ENCODE peak calls at places on chromosomes 16 and 17, in four cellular contexts. V is sigmoid colon, G is fibroblast of villous mesenchyme, Q is right atrium auricular region. M is an unnamed sample.

GRCh38 chr16:30829130-30830071 is 42.4 kb upstream of the ZNF629 start:
- DNase-seq in V (no peak), Q (no peak), G (no peak), M (no peak)

GRCh38 chr17:65131946-65132345 is 5.2 kb upstream of the RGS9 start:
- DNase-seq in V (no peak), Q (no peak), G (peak), M (peak)

GRCh38 chr17:6914711-6915110 is 81.1 kb upstream of the ALOX12 start:
- DNase-seq in V (no peak), Q (no peak), G (no peak), M (no peak)

GRCh38 chr16:85049864-85050263 is 22.3 kb downstream of the KIAA0513 start:
- DNase-seq in G (no peak), V (no peak), Q (no peak), M (no peak)

GRCh38 chr17:18261146-18261515 is 669 bp downstream of the MIEF2 start:
- DNase-seq in Q (peak), G (peak), V (peak), M (no peak)

GRCh38 chr16:66001432-66001831 is 365.1 kb upstream of the CDH5 start:
- DNase-seq in Q (no peak), G (no peak), V (no peak), M (no peak)

GRCh38 chr17:7048968-7049367 is 5.1 kb upstream of the SLC16A11 start:
- DNase-seq in V (no peak), G (no peak), Q (no peak), M (no peak)

GRCh38 chr17:80147035-80147939 is at the start of gene EIF4A3:
- DNase-seq in G (peak), V (peak), Q (peak), M (peak)

GRCh38 chr17:37744961-37745800 is at the start of gene HNF1B:
- DNase-seq in Q (no peak), G (no peak), V (no peak), M (no peak)

GRCh38 chr17:336110-337021 is 16.2 kb downstream of the RPH3AL start:
- DNase-seq in G (peak), Q (peak), V (peak), M (no peak)

GRCh38 chr17:57502696-57503307 is 242.3 kb downstream of the CCDC182 start:
- DNase-seq in G (no peak), Q (no peak), V (no peak), M (no peak)

GRCh38 chr17:28937044-28937729 is 14.1 kb downstream of the PHF12 start:
- DNase-seq in Q (no peak), V (no peak), G (peak), M (no peak)

GRCh38 chr17:55577011-55577586 is 65.8 kb upstream of the SMIM36 start:
- DNase-seq in Q (peak), V (peak), G (peak), M (peak)

GRCh38 chr16:19559242-19559910 is 3.9 kb downstream of the VPS35L start:
- DNase-seq in V (no peak), G (peak), Q (no peak), M (peak)

GRCh38 chr17:79576333-79576732 is 34.5 kb downstream of the RBFOX3 start:
- DNase-seq in V (no peak), Q (no peak), G (no peak), M (no peak)

GRCh38 chr16:68116256-68116853 is 31.2 kb downstream of the NFATC3 start:
- DNase-seq in G (peak), Q (no peak), V (no peak), M (no peak)

GRCh38 chr17:12979826-12980500 is 37.9 kb downstream of the ELAC2 start:
- DNase-seq in V (no peak), G (no peak), Q (no peak), M (no peak)

GRCh38 chr17:40909755-40910154 is 24.7 kb upstream of the KRT20 start:
- DNase-seq in V (no peak), Q (no peak), G (peak), M (peak)

GRCh38 chr16:75389096-75389692 is 44.1 kb downstream of the CFDP1 start:
- DNase-seq in V (no peak), Q (no peak), G (peak), M (no peak)

GRCh38 chr16:23527961-23528634 is 17.8 kb upstream of the GGA2 start:
- DNase-seq in G (no peak), V (no peak), Q (no peak), M (no peak)

GRCh38 chr17:71229036-71229435 is 891.8 kb upstream of the SOX9 start:
- DNase-seq in V (no peak), Q (no peak), G (no peak), M (no peak)

GRCh38 chr17:63476494-63476856 is 386 bp upstream of the ACE start:
- DNase-seq in Q (no peak), V (no peak), G (no peak), M (no peak)

GRCh38 chr16:345686-346231 is 6.8 kb downstream of the AXIN1 start:
- DNase-seq in Q (no peak), V (no peak), G (no peak), M (no peak)

GRCh38 chr16:20510323-20510722 is 59.0 kb downstream of the ACSM2A start:
- DNase-seq in V (no peak), Q (no peak), G (no peak), M (no peak)

GRCh38 chr16:11312718-11313492 is 31.8 kb upstream of the PRM1 start:
- DNase-seq in G (peak), V (no peak), Q (no peak), M (no peak)

GRCh38 chr16:89700649-89701424 is 668 bp downstream of the SPATA2L start:
- DNase-seq in V (no peak), G (peak), Q (no peak), M (no peak)

GRCh38 chr16:3577302-3577752 is at the start of gene NLRC3:
- DNase-seq in Q (no peak), V (no peak), G (no peak), M (no peak)

GRCh38 chr17:61729690-61730268 is 133.5 kb downstream of the BRIP1 start:
- DNase-seq in Q (no peak), G (peak), V (no peak), M (no peak)

GRCh38 chr17:82970067-82970466 is 109.3 kb upstream of the METRNL start:
- DNase-seq in G (no peak), V (no peak), Q (no peak), M (no peak)

GRCh38 chr17:55295411-55296170 is 30.8 kb downstream of the HLF start:
- DNase-seq in G (peak), Q (peak), V (peak), M (peak)

GRCh38 chr17:59427996-59428395 is 96.5 kb downstream of the YPEL2 start:
- DNase-seq in V (peak), G (no peak), Q (no peak), M (no peak)

GRCh38 chr16:64880994-64881393 is 240.9 kb downstream of the CDH11 start:
- DNase-seq in V (no peak), Q (no peak), G (peak), M (no peak)

GRCh38 chr17:65005858-65006257 is 50.7 kb downstream of the GNA13 start:
- DNase-seq in V (no peak), Q (no peak), G (no peak), M (no peak)

GRCh38 chr17:44108440-44109311 is 14.8 kb downstream of the HDAC5 start:
- DNase-seq in V (peak), G (peak), Q (peak), M (peak)

GRCh38 chr17:59124665-59125064 is 18.0 kb upstream of the TRIM37 start:
- DNase-seq in V (no peak), Q (no peak), G (no peak), M (no peak)

GRCh38 chr16:59688006-59688405 is 953.9 kb upstream of the GOT2 start:
- DNase-seq in V (no peak), G (no peak), Q (no peak), M (no peak)

GRCh38 chr17:63702223-63702577 is 2.3 kb upstream of the LIMD2 start:
- DNase-seq in Q (no peak), G (no peak), V (no peak), M (no peak)

GRCh38 chr17:75878174-75878998 is at the start of gene TRIM47:
- DNase-seq in G (peak), Q (peak), V (peak), M (no peak)
- TF ChIP-seq CTCF in G (peak), Q (no peak), V (peak), M (no peak)

GRCh38 chr16:24535827-24536226 is 3.5 kb upstream of the RBBP6 start:
- DNase-seq in V (no peak), G (no peak), Q (no peak), M (no peak)

GRCh38 chr16:24536671-24537070 is 2.7 kb upstream of the RBBP6 start:
- DNase-seq in Q (no peak), V (no peak), G (no peak), M (no peak)

GRCh38 chr16:24538756-24539294 is 541 bp upstream of the RBBP6 start:
- DNase-seq in V (no peak), G (no peak), Q (peak), M (peak)

GRCh38 chr16:24539295-24539849 is at the start of gene RBBP6:
- DNase-seq in V (peak), G (peak), Q (peak), M (peak)

GRCh38 chr16:24537474-24538337 is 1.7 kb upstream of the RBBP6 start:
- DNase-seq in V (no peak), G (no peak), Q (no peak), M (no peak)
- H3K4me3 ChIP-seq in V (no peak), G (no peak), Q (no peak), M (no peak)

GRCh38 chr17:9183297-9183696 is 162.0 kb downstream of the NTN1 start:
- DNase-seq in V (no peak), Q (no peak), G (no peak), M (no peak)

GRCh38 chr17:9185142-9185541 is 163.8 kb downstream of the NTN1 start:
- DNase-seq in Q (no peak), G (no peak), V (no peak), M (no peak)

GRCh38 chr17:9179602-9180001 is 158.3 kb downstream of the NTN1 start:
- DNase-seq in V (no peak), G (no peak), Q (no peak), M (no peak)

GRCh38 chr17:9178319-9178718 is 157.0 kb downstream of the NTN1 start:
- DNase-seq in V (no peak), G (no peak), Q (no peak), M (no peak)

GRCh38 chr17:9181640-9182039 is 160.3 kb downstream of the NTN1 start:
- DNase-seq in V (no peak), Q (no peak), G (no peak), M (no peak)
- TF ChIP-seq CTCF in V (no peak), Q (no peak), G (no peak), M (no peak)

GRCh38 chr17:42071810-42072209 is 21.4 kb upstream of the C17orf113 start:
- DNase-seq in Q (no peak), V (no peak), G (no peak), M (no peak)
- H3K4me3 ChIP-seq in Q (peak), V (no peak), G (no peak), M (no peak)

DNA sequence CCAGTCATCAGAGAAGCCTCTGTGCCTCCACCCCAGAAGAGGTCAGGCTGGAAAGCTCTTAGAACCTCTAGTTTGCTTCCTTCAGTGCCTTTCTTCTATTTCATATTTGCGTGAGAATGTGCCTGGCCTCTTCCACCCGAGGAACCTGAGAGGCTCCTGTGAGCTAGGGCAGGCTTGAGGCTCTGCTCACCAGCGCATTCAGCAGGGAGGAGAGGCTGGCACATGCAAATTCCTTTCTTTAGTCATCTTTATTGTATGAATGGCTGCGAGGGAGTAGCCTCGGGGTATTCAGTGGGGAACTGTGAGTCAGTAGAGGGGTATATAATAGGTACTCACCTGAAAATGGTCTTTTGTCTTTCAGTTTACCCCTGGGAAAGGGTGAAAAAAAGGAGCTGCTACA is 268.3 kb downstream of the ABCC12 start:
- DNase-seq in Q (no peak), G (peak), V (no peak), M (no peak)
- TF ChIP-seq CTCF in Q (no peak), G (no peak), V (no peak), M (no peak)

DNA sequence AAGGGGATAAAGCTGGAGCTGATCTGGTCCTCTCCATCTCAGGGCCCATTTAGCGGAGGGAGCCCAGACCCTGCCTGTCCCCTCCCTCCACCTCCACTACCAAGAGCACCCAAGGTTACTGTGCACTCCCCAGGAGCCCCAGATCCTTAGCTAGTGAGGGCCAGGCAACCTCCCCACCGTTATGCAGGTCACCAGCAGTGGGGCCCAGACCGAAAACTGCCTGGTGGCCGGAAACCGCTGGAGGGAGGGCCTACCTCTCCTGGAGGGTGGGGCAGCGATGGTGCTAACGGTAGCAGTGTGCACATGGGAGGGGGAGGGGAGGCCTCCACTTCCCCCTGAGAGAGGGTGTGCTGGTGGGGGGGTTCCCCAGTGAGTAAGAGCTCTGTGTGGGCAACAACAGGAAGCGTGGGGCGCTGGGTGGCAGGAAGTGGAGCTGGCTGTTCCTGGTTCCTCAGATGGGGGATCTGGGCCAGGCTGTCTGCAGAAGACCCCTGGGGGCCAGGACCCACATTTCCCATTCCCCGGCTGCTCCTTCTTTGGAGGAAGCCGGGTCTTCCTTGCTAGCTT is 4.4 kb downstream of the FMNL1 start:
- DNase-seq in Q (peak), G (peak), V (peak), M (no peak)
- H3K4me3 ChIP-seq in Q (no peak), G (no peak), V (no peak), M (no peak)

DNA sequence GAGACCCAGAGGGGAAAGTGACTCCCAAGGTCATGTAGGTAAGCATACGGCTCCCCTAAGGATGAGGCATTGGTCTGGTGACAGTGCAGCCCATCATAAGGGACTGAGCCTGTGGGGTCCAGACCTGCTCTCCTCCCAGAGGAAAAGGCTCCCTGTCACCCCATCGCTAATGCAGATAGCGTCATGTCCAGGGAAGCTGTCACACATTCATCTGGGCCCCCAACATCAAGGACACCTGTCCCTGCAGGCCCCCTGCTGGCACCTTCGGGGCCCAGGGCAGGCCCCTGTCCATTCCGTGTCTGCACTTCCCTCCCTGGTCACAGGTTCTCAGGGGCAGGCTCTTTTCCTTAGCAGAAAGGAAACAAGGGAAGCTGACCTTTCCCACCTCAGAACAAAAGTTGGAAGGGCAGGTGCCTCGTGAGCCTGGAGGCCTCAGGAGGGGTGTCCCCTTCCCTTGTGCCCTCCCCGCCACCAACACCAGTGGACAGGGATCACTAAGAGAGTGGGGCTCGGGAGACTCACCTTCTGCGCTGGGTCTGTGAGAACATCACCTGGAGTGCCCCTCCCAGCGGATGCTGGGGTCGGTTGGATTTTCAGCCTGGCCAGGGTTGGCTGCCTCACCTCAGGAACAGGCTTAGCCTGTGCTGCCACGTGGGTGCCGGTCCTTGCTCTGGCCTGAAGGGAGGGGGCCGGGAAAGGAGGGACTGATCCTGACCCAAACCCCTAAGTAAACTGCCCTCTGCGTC is 17.3 kb upstream of the LASP1NB start:
- DNase-seq in G (no peak), V (no peak), Q (no peak), M (no peak)
- TF ChIP-seq CTCF in G (no peak), V (no peak), Q (no peak), M (no peak)

GRCh38 chr17:17156107-17156506 is 50.0 kb downstream of the PLD6 start:
- DNase-seq in G (peak), Q (no peak), V (no peak), M (no peak)
- H3K4me3 ChIP-seq in G (no peak), Q (no peak), V (no peak), M (no peak)

DNA sequence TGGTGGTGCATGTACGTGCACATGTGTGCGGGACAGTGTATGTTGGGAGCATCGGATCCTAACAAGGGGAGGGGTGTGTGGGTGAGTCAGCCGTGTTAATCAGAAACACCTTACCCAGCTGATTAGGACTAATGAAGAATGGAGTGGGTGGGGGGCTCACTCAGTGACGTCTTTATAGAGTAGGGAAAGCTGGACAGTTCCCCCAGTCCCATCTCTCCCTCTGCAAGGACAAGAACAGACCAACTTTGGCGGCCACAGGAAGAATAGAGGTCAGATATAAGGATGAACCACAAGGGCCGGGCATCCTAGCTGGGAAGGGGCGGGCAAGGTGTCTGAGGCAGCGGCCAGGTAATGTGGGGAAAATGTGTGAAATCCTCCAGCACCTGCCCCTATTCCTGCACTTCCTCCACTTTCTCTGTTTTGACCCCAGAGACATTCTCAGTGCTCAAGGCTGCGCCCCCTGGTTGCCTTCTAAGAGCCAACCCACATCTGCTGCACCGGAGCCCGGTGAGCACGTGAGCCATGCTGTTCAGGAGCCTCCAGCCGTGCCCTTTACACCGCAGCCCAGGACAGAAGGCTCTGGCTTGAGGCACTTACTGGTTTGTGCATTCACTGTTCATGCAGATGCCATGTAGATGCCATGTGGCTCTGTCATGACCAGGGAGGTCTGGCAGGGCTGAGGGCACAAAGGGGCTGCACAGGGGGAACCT is 18.9 kb upstream of the TBX21 start:
- DNase-seq in V (no peak), Q (no peak), G (no peak), M (no peak)
- TF ChIP-seq CTCF in V (no peak), Q (no peak), G (peak), M (no peak)